ENCODE peak calls at places on chromosomes 13 and 19, in six cellular contexts. R, D, K, U, Y and W are unnamed samples.

GRCh38 chr13:33931397-33931987 is 113.5 kb downstream of the RFC3 start:
- DNase-seq in R (peak; percentile 79), U (no peak), D (no peak), Y (no peak), K (no peak), W (no peak)

GRCh38 chr19:55437410-55437809 is 5.7 kb downstream of the SHISA7 start:
- DNase-seq in R (peak; percentile 83), K (peak; percentile 73), D (peak; percentile 55), Y (no peak), U (peak; percentile 88), W (peak; percentile 47)

GRCh38 chr19:45147835-45148676 is 12.7 kb downstream of the NKPD1 start:
- DNase-seq in R (no peak), U (peak; percentile 79), D (no peak), K (no peak), Y (no peak), W (no peak)

GRCh38 chr13:100461309-100462035 is 127.1 kb downstream of the GGACT start:
- DNase-seq in R (no peak), Y (no peak), D (no peak), K (no peak), U (no peak), W (no peak)

GRCh38 chr19:42086188-42086736 is 10.3 kb downstream of the ZNF574 start:
- DNase-seq in R (no peak), U (no peak), K (no peak), D (no peak), Y (no peak), W (no peak)

GRCh38 chr13:110965038-110965754 is 50.3 kb upstream of the ANKRD10 start:
- DNase-seq in Y (no peak), R (peak; percentile 63), U (no peak), D (no peak), K (no peak), W (no peak)

GRCh38 chr13:91719033-91719432 is 320.6 kb downstream of the GPC5 start:
- DNase-seq in U (no peak), D (no peak), R (no peak), Y (no peak), K (no peak), W (no peak)

GRCh38 chr19:49520705-49521319 is 7.0 kb upstream of the RCN3 start:
- DNase-seq in U (no peak), R (no peak), D (no peak), Y (no peak), K (peak; percentile 38), W (no peak)

GRCh38 chr13:31790992-31791391 is 51.7 kb downstream of the RXFP2 start:
- DNase-seq in U (no peak), D (no peak), Y (no peak), R (no peak), K (no peak), W (no peak)

GRCh38 chr19:56837004-56837403 is 3.5 kb downstream of the PEG3 start:
- DNase-seq in R (no peak), Y (no peak), D (no peak), U (no peak), K (peak; percentile 49), W (no peak)

GRCh38 chr19:22502766-22503165 is 80.6 kb upstream of the ZNF98 start:
- DNase-seq in R (no peak), K (no peak), D (no peak), Y (no peak), U (no peak), W (no peak)

GRCh38 chr19:2550431-2551171 is 74.7 kb downstream of the GADD45B start:
- DNase-seq in U (peak; percentile 47), Y (no peak), K (no peak), R (no peak), D (no peak), W (no peak)

GRCh38 chr19:9070066-9070465 is 16.8 kb upstream of the OR1M1 start:
- DNase-seq in D (no peak), K (no peak), R (no peak), U (peak; percentile 69), Y (no peak), W (no peak)

GRCh38 chr19:39949026-39949747 is 14.8 kb upstream of the FCGBP start:
- DNase-seq in K (no peak), D (peak; percentile 7), Y (no peak), R (no peak), U (no peak), W (no peak)

GRCh38 chr13:98480915-98481510 is 95.9 kb downstream of the STK24 start:
- DNase-seq in R (no peak), D (no peak), Y (no peak), K (no peak), U (no peak), W (no peak)

GRCh38 chr13:106680796-106681482 is 113.0 kb upstream of the ARGLU1 start:
- DNase-seq in K (peak; percentile 54), R (no peak), D (no peak), U (peak; percentile 84), Y (no peak), W (no peak)

DNA sequence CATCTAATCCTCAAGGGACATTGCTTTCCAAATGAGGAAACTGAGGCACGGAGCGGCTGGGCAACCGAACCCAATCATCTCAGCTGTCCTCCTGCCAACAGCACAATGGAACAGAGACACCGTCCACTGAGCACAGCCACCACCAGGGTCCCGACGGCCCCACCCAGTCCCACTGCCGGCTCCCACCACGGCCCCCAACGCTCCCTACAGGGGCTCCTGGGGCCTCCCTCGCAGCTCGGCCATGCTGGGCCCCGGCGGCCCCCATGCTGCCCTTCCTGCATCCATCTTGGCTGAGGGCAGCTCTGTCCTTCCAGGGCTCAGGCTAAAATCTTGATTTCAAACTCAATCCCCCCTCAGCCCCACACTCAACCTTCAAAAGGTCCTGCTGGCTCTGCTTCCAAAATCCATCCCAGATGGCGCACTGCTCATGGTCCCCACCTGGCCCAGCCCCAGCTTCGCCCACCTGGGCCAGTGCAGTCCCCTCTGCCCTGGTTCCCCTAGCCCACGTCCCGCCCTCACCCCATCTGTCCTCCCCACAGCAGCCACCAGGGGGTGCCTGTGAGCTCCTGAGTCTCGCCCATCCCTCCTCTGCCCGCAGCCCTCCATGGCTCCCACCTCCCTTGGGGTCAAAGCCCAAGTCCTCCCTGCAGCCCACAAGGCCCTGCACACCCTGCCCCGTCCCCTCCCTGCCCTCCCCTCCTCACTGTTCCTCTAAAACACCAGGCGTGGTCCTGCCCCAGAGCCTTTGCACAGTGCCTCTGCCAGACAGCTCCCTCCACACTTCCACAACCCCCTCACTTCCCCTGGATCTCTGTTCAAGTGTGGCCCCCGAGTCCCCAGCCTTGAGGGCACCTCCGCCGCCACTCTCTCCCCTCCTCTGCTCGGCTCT is 7.9 kb downstream of the PIP5K1C start:
- DNase-seq in K (no peak), R (no peak), Y (no peak), D (no peak), U (no peak), W (no peak)
- H3K27ac ChIP-seq in K (no peak overlapping the region), R (no peak overlapping the region), Y (no peak overlapping the region), D (no peak overlapping the region), U (no peak overlapping the region), W (no peak overlapping the region)

GRCh38 chr19:48395499-48395898 is 2.0 kb downstream of the GRIN2D start:
- DNase-seq in K (no peak), R (no peak), U (no peak), D (no peak), Y (no peak), W (no peak)

GRCh38 chr19:48396871-48397176 is 3.4 kb downstream of the GRIN2D start:
- DNase-seq in K (no peak), Y (no peak), R (no peak), D (no peak), U (no peak), W (no peak)

GRCh38 chr19:48397263-48397635 is 3.8 kb downstream of the GRIN2D start:
- DNase-seq in U (no peak), D (no peak), K (no peak), R (no peak), Y (no peak), W (no peak)

GRCh38 chr19:48395170-48395455 is 1.6 kb downstream of the GRIN2D start:
- DNase-seq in U (no peak), R (no peak), K (no peak), D (no peak), Y (no peak), W (no peak)

DNA sequence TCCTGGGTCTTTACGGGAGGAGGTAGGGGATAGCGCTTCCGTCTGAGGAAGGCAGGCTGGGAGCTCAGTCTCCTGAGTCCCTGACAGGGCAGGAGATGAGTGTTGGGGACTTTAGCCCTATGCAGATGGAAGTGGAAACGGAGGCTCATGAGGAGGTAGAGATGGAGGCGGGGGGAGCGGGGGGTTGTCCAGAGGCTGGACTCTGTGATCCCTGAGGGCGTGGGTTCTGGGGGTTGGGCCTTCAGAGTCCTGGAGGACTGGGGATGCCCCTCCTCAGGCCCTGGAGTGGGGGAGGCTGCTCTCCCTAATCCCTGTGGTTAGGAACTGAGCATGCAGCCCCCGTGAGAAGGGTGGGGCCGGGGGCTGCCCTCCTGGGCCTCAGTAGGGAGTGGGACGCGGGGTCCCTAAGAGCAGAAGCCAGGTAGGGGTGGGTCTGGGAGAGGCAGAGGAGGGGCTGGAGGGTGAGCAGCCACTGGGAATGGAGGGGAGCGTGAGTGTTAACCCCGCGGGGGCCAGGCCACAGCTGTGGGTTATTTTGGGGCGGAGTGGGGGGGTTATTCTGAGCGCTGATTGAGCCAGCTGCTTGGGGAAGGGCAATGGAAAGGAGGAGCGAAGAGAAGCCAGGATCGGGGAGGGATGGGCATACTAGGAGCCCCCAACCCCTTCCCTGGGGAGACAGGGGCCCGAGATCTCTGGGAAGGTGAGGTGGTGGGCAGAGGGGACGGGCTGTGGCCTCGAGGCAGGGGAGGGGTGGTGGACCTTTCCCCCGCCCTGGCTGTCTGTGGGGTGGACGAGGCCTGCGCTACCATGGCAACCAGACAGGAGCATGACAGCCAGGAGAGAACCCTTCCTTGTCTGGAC is 2.8 kb downstream of the GRIN2D start:
- DNase-seq in U (no peak), R (no peak), D (no peak), Y (no peak), K (no peak), W (no peak)
- H3K4me1 ChIP-seq in U (peaks cover 9% of the 10 kb centered on the region), R (peaks cover 38% of the 10 kb centered on the region), D (peaks cover 35% of the 10 kb centered on the region), Y (peaks cover 15% of the 10 kb centered on the region), K (peaks cover 18% of the 10 kb centered on the region), W (no peaks in the 10 kb centered on the region)

DNA sequence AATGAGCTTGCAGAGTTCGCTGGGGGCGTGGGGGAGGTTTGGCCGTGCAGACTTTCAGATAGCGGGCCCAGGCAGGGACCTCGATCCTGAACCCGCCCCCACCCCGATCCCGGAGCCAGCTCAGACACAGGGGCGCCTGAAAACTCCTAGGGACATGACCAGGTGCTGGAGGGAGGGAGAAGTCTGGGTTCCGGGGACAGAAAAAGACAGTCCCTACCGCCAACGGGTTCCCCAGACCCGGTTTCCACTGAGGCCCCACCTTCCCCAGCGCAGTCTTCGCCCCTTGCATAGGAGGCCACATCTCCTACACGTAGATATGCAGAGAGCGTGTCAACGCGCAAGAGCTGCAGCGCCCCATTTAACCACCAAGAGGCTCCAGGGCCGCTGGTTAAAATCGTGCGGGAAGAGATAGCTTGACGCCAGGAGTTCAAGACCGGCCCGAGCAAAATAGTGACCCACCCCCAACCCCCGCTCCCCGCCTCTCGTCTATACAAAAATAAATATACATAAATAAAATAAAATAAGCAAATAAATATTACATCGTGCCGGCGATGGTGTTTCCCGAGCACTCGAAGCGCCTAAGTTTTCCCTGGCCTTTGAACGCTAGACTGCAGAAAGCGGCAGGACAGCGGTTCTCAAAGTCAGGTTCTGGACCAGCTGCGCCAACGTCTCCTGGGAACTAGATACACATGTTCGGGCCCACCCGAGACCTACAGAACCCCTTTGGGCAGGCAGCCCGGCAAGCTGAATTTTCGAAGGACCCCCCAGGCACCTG is 8.3 kb downstream of the CCDC8 start:
- DNase-seq in R (peak; percentile 85), D (no peak), K (peak; percentile 72), Y (no peak), U (peak; percentile 78), W (no peak)
- TF ChIP-seq CTCF in R (peak; percentile 53), D (no peak), K (no peak), Y (no peak), U (peak; percentile 55), W (no peak)

DNA sequence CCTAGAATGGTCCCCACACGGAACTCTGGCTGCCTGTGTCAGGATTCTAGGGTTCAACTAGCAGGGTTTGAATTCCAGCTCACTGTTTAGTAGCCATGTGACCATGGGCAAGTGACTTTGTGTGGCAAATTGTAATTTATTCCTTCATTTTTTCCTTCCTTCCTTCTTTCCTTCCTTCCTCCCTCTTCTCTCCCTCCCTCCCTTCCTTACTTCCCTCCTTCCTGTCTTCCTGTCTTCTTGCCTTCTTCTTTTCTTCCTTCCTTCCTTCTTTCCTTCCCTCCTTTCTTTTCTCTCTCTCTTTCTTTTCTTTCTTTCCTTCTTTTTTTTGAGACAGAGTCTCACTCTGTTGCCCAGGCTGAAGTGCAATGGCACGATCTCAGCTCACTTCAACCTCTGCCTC is 8.5 kb upstream of the DENND1C start:
- DNase-seq in R (no peak), D (no peak), K (no peak), Y (no peak), U (no peak), W (no peak)
- H3K27ac ChIP-seq in R (no peak overlapping the region), D (no peak overlapping the region), K (no peak overlapping the region), Y (no peak overlapping the region), U (no peak overlapping the region), W (no peak overlapping the region)